ENCODE peak calls at places on chromosomes 3 and 15, in four cellular contexts. One of them, this sample, is unnamed.

GRCh38 chr15:68354923-68355322 is 77.0 kb downstream of the ITGA11 start:
- DNase-seq in psoas muscle: no peak
- DNase-seq in CD8-positive, alpha-beta memory T cell: no peak
- DNase-seq in heart left ventricle: no peak
- DNase-seq in this sample: no peak

GRCh38 chr15:40115670-40116093 is 7.0 kb upstream of the BMF start:
- DNase-seq in heart left ventricle: no peak
- DNase-seq in psoas muscle: peak; percentile 69
- DNase-seq in CD8-positive, alpha-beta memory T cell: no peak
- DNase-seq in this sample: peak; percentile 68

GRCh38 chr3:149959443-149959842 is 11.3 kb downstream of the PFN2 start:
- DNase-seq in psoas muscle: no peak
- DNase-seq in CD8-positive, alpha-beta memory T cell: no peak
- DNase-seq in heart left ventricle: no peak
- DNase-seq in this sample: no peak

GRCh38 chr3:169591983-169592644 is 71.4 kb downstream of the MECOM start:
- DNase-seq in CD8-positive, alpha-beta memory T cell: no peak
- DNase-seq in heart left ventricle: peak; percentile 44
- DNase-seq in psoas muscle: no peak
- DNase-seq in this sample: no peak

GRCh38 chr15:39132071-39132470 is 448.8 kb upstream of the THBS1 start:
- DNase-seq in CD8-positive, alpha-beta memory T cell: no peak
- DNase-seq in heart left ventricle: no peak
- DNase-seq in psoas muscle: no peak
- DNase-seq in this sample: no peak

GRCh38 chr3:66107855-66108254 is 69.1 kb upstream of the MAGI1 start:
- DNase-seq in heart left ventricle: no peak
- DNase-seq in psoas muscle: no peak
- DNase-seq in CD8-positive, alpha-beta memory T cell: no peak
- DNase-seq in this sample: no peak

GRCh38 chr3:41900265-41900664 is 61.6 kb downstream of the ULK4 start:
- DNase-seq in heart left ventricle: no peak
- DNase-seq in CD8-positive, alpha-beta memory T cell: no peak
- DNase-seq in psoas muscle: no peak
- DNase-seq in this sample: no peak

GRCh38 chr15:92020765-92021164 is 167.3 kb downstream of the SLCO3A1 start:
- DNase-seq in psoas muscle: no peak
- DNase-seq in CD8-positive, alpha-beta memory T cell: no peak
- DNase-seq in heart left ventricle: no peak
- DNase-seq in this sample: no peak

GRCh38 chr15:38297623-38298388 is 45.2 kb downstream of the SPRED1 start:
- DNase-seq in psoas muscle: no peak
- DNase-seq in heart left ventricle: no peak
- DNase-seq in CD8-positive, alpha-beta memory T cell: no peak
- DNase-seq in this sample: no peak

GRCh38 chr3:87318609-87319008 is 42.2 kb upstream of the POU1F1 start:
- DNase-seq in heart left ventricle: no peak
- DNase-seq in CD8-positive, alpha-beta memory T cell: no peak
- DNase-seq in psoas muscle: no peak
- DNase-seq in this sample: no peak

GRCh38 chr15:20348900-20349773 is 192.5 kb downstream of the GOLGA6L6 start:
- DNase-seq in CD8-positive, alpha-beta memory T cell: no peak
- DNase-seq in heart left ventricle: no peak
- DNase-seq in psoas muscle: peak; percentile 59
- DNase-seq in this sample: peak; percentile 29

GRCh38 chr3:134249935-134250716 is 533 bp downstream of the RYK start:
- DNase-seq in psoas muscle: peak; percentile 78
- DNase-seq in heart left ventricle: peak; percentile 66
- DNase-seq in CD8-positive, alpha-beta memory T cell: peak; percentile 42
- DNase-seq in this sample: peak; percentile 65

GRCh38 chr3:30475038-30475808 is 131.2 kb upstream of the TGFBR2 start:
- DNase-seq in heart left ventricle: no peak
- DNase-seq in psoas muscle: no peak
- DNase-seq in CD8-positive, alpha-beta memory T cell: no peak
- DNase-seq in this sample: no peak

GRCh38 chr15:80609512-80609946 is 85.6 kb upstream of the ABHD17C start:
- DNase-seq in CD8-positive, alpha-beta memory T cell: no peak
- DNase-seq in heart left ventricle: no peak
- DNase-seq in psoas muscle: no peak
- DNase-seq in this sample: no peak

GRCh38 chr15:52005748-52006701 is 13.0 kb upstream of the MAPK6 start:
- DNase-seq in CD8-positive, alpha-beta memory T cell: no peak
- DNase-seq in heart left ventricle: no peak
- DNase-seq in psoas muscle: no peak
- DNase-seq in this sample: no peak

GRCh38 chr3:134074001-134074789 is 44.5 kb upstream of the SLCO2A1 start:
- DNase-seq in CD8-positive, alpha-beta memory T cell: no peak
- DNase-seq in psoas muscle: no peak
- DNase-seq in heart left ventricle: no peak
- DNase-seq in this sample: no peak

GRCh38 chr3:183188895-183189462 is 26.4 kb upstream of the LAMP3 start:
- DNase-seq in psoas muscle: peak; percentile 56
- DNase-seq in heart left ventricle: no peak
- DNase-seq in CD8-positive, alpha-beta memory T cell: no peak
- DNase-seq in this sample: no peak

GRCh38 chr15:87527416-87527815 is 729.1 kb downstream of the NTRK3 start:
- DNase-seq in heart left ventricle: no peak
- DNase-seq in CD8-positive, alpha-beta memory T cell: no peak
- DNase-seq in psoas muscle: no peak
- DNase-seq in this sample: no peak

GRCh38 chr3:48411606-48412374 is 18.1 kb downstream of the PLXNB1 start:
- DNase-seq in CD8-positive, alpha-beta memory T cell: no peak
- DNase-seq in heart left ventricle: peak; percentile 18
- DNase-seq in psoas muscle: no peak
- DNase-seq in this sample: no peak

GRCh38 chr3:4438296-4438695 is 28.8 kb downstream of the SUMF1 start:
- DNase-seq in heart left ventricle: no peak
- DNase-seq in psoas muscle: no peak
- DNase-seq in CD8-positive, alpha-beta memory T cell: no peak
- DNase-seq in this sample: no peak

GRCh38 chr3:72295974-72296450 is 511.1 kb upstream of the PROK2 start:
- DNase-seq in CD8-positive, alpha-beta memory T cell: no peak
- DNase-seq in heart left ventricle: no peak
- DNase-seq in psoas muscle: no peak
- DNase-seq in this sample: no peak

GRCh38 chr3:177195242-177195940 is 1.9 kb downstream of the TBL1XR1 start:
- DNase-seq in heart left ventricle: no peak
- DNase-seq in psoas muscle: no peak
- DNase-seq in CD8-positive, alpha-beta memory T cell: no peak
- DNase-seq in this sample: peak; percentile 45

GRCh38 chr15:68559342-68560310 is 19.2 kb upstream of the CORO2B start:
- DNase-seq in CD8-positive, alpha-beta memory T cell: peak; percentile 47
- DNase-seq in psoas muscle: peak; percentile 90
- DNase-seq in heart left ventricle: peak; percentile 78
- DNase-seq in this sample: peak; percentile 74

GRCh38 chr15:87736921-87737389 is 519.6 kb downstream of the NTRK3 start:
- DNase-seq in CD8-positive, alpha-beta memory T cell: no peak
- DNase-seq in heart left ventricle: no peak
- DNase-seq in psoas muscle: no peak
- DNase-seq in this sample: no peak

GRCh38 chr3:138219255-138219654 is 32.2 kb downstream of the ARMC8 start:
- DNase-seq in heart left ventricle: no peak
- DNase-seq in CD8-positive, alpha-beta memory T cell: no peak
- DNase-seq in psoas muscle: no peak
- DNase-seq in this sample: no peak

GRCh38 chr15:68552773-68553172 is 26.0 kb upstream of the CORO2B start:
- DNase-seq in CD8-positive, alpha-beta memory T cell: no peak
- DNase-seq in heart left ventricle: no peak
- DNase-seq in psoas muscle: no peak
- DNase-seq in this sample: peak; percentile 27

GRCh38 chr3:105865016-105865623 is 3.7 kb downstream of the CBLB start:
- DNase-seq in CD8-positive, alpha-beta memory T cell: no peak
- DNase-seq in psoas muscle: no peak
- DNase-seq in heart left ventricle: no peak
- DNase-seq in this sample: no peak

DNA sequence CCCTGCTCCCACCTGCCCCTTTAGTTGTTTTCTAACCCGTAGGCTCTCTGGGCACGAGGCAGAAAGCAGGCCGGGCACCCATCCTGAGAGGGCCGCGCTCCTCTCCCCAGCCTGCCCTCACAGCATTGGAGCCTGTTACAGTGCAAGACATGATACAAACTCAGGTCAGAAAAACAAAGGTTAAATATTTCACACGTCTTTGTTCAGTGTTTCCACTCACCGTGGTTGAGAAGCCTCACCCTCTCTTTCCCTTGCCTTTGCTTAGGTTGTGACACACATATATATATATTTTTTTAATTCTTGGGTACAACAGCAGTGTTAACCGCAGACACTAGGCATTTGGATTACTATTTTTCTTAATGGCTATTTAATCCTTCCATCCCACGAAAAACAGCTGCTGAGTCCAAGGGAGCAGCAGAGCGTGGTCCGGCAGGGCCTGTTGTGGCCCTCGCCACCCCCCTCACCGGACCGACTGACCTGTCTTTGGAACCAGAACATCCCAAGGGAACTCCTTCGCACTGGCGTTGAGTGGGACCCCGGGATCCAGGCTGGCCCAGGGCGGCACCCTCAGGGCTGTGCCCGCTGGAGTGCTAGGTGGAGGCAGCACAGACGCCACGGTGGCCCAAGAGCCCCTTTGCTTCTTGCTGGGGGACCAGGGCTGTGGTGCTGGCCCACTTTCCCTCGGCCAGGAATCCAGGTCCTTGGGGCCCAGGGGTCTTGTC is 48.5 kb downstream of the PGPEP1L start:
- DNase-seq in heart left ventricle: no peak
- DNase-seq in CD8-positive, alpha-beta memory T cell: no peak
- DNase-seq in psoas muscle: no peak
- DNase-seq in this sample: no peak
- H3K36me3 ChIP-seq in heart left ventricle: no peaks in the 10 kb centered on the region
- H3K36me3 ChIP-seq in CD8-positive, alpha-beta memory T cell: peaks cover 6% of the 10 kb centered on the region
- H3K36me3 ChIP-seq in psoas muscle: peaks cover 3% of the 10 kb centered on the region
- H3K36me3 ChIP-seq in this sample: peaks cover 46% of the 10 kb centered on the region

DNA sequence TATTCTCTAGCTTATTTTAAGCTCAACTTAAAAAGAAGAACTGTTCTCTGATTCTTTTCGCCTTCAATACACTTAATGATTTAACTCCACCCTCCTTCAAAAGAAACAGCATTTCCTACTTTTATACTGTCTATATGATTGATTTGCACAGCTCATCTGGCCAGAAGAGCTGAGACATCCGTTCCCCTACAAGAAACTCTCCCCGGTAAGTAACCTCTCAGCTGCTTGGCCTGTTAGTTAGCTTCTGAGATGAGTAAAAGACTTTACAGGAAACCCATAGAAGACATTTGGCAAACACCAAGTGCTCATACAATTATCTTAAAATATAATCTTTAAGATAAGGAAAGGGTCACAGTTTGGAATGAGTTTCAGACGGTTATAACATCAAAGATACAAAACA is at the start of gene CCR5:
- DNase-seq in CD8-positive, alpha-beta memory T cell: no peak
- DNase-seq in heart left ventricle: no peak
- DNase-seq in psoas muscle: no peak
- DNase-seq in this sample: no peak
- H3K4me3 ChIP-seq in CD8-positive, alpha-beta memory T cell: peak within 1 kb of the TSS; percentile 55
- H3K4me3 ChIP-seq in heart left ventricle: peak within 1 kb of the TSS; percentile 20
- H3K4me3 ChIP-seq in psoas muscle: no peak within 1 kb of the TSS
- H3K4me3 ChIP-seq in this sample: no peak within 1 kb of the TSS

GRCh38 chr15:70061086-70061370 is 36.7 kb downstream of the TLE3 start:
- DNase-seq in heart left ventricle: no peak
- DNase-seq in CD8-positive, alpha-beta memory T cell: no peak
- DNase-seq in psoas muscle: no peak
- DNase-seq in this sample: no peak

GRCh38 chr15:70058642-70059360 is 38.9 kb downstream of the TLE3 start:
- DNase-seq in psoas muscle: no peak
- DNase-seq in heart left ventricle: peak; percentile 2
- DNase-seq in CD8-positive, alpha-beta memory T cell: no peak
- DNase-seq in this sample: no peak

GRCh38 chr15:70060214-70061085 is 37.3 kb downstream of the TLE3 start:
- DNase-seq in psoas muscle: no peak
- DNase-seq in heart left ventricle: peak; percentile 9
- DNase-seq in CD8-positive, alpha-beta memory T cell: no peak
- DNase-seq in this sample: no peak

GRCh38 chr15:70057931-70058641 is 39.6 kb downstream of the TLE3 start:
- DNase-seq in CD8-positive, alpha-beta memory T cell: no peak
- DNase-seq in psoas muscle: no peak
- DNase-seq in heart left ventricle: peak; percentile 12
- DNase-seq in this sample: no peak

DNA sequence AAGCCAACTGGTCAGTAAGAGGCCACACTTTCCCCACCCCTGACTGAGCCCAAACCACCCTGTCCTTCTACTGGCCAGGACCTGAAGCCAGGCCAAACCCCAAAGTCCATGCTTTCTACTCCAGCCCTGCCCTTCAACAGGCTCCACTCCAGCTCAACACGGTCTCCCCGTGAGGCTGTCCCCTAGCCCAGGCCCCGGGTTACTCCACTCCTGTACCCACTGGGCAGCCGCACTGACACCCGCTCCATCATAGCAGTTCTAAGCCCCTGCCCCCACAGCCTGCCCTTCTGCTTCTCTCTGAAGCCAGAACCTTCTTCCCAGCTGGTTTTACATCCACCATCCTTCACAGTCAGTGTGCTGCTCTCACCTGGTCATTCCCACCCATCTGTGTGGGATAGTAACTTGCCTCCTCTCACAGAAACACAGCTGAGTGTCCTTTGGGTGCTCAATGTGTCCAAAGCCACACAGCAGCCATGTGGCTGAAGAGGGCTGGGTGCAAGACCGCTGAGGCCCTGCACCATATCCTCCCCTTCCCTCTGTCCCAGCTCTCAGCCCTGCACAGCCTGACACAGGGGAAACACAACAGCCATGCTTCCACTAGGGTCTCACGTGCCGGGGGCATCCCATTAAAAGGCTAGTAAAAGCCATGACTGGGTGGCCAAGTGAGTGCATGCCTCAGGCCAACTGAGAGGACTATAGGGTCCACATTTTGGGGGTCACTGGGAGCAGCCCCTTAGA is 38.1 kb downstream of the TLE3 start:
- DNase-seq in heart left ventricle: peak; percentile 7
- DNase-seq in CD8-positive, alpha-beta memory T cell: no peak
- DNase-seq in psoas muscle: no peak
- DNase-seq in this sample: no peak
- H3K36me3 ChIP-seq in heart left ventricle: no peaks in the 10 kb centered on the region
- H3K36me3 ChIP-seq in CD8-positive, alpha-beta memory T cell: peaks cover 60% of the 10 kb centered on the region
- H3K36me3 ChIP-seq in psoas muscle: peaks cover 3% of the 10 kb centered on the region
- H3K36me3 ChIP-seq in this sample: peaks cover 87% of the 10 kb centered on the region

GRCh38 chr15:98428253-98428989 is 219.9 kb upstream of the IGF1R start:
- DNase-seq in psoas muscle: peak; percentile 83
- DNase-seq in heart left ventricle: peak; percentile 70
- DNase-seq in CD8-positive, alpha-beta memory T cell: peak; percentile 18
- DNase-seq in this sample: peak; percentile 60
- H3K4me3 ChIP-seq in psoas muscle: peak overlapping the region; percentile 58
- H3K4me3 ChIP-seq in heart left ventricle: peak overlapping the region; percentile 41
- H3K4me3 ChIP-seq in CD8-positive, alpha-beta memory T cell: no peak overlapping the region
- H3K4me3 ChIP-seq in this sample: no peak overlapping the region

GRCh38 chr15:58923696-58924300 is 9.7 kb downstream of the SLTM start:
- DNase-seq in psoas muscle: peak; percentile 50
- DNase-seq in heart left ventricle: no peak
- DNase-seq in CD8-positive, alpha-beta memory T cell: no peak
- DNase-seq in this sample: no peak

GRCh38 chr15:58923284-58923683 is 10.2 kb downstream of the SLTM start:
- DNase-seq in psoas muscle: no peak
- DNase-seq in heart left ventricle: no peak
- DNase-seq in CD8-positive, alpha-beta memory T cell: no peak
- DNase-seq in this sample: no peak

GRCh38 chr15:58929891-58930416 is 3.5 kb downstream of the SLTM start:
- DNase-seq in heart left ventricle: no peak
- DNase-seq in CD8-positive, alpha-beta memory T cell: no peak
- DNase-seq in psoas muscle: no peak
- DNase-seq in this sample: no peak

GRCh38 chr15:58924326-58924725 is 9.2 kb downstream of the SLTM start:
- DNase-seq in psoas muscle: no peak
- DNase-seq in heart left ventricle: no peak
- DNase-seq in CD8-positive, alpha-beta memory T cell: no peak
- DNase-seq in this sample: no peak

GRCh38 chr15:58926823-58927222 is 6.7 kb downstream of the SLTM start:
- DNase-seq in CD8-positive, alpha-beta memory T cell: no peak
- DNase-seq in heart left ventricle: no peak
- DNase-seq in psoas muscle: no peak
- DNase-seq in this sample: no peak
- H3K36me3 ChIP-seq in CD8-positive, alpha-beta memory T cell: no peaks in the 10 kb centered on the region
- H3K36me3 ChIP-seq in heart left ventricle: no peaks in the 10 kb centered on the region
- H3K36me3 ChIP-seq in psoas muscle: no peaks in the 10 kb centered on the region
- H3K36me3 ChIP-seq in this sample: peaks cover 7% of the 10 kb centered on the region